ENCODE peak calls at places on chromosomes 13 and 19, in eight cellular contexts. One of them, this sample, is unnamed.

GRCh38 chr19:6587093-6587820 is 3.7 kb downstream of the CD70 start:
- DNase-seq in uterus: no peak
- DNase-seq in fibroblast of pulmonary artery: no peak
- DNase-seq in dorsolateral prefrontal cortex: no peak
- DNase-seq in heart right ventricle: no peak
- DNase-seq in tibial nerve: no peak
- DNase-seq in astrocyte of the cerebellum: no peak
- DNase-seq in AG04449: no peak
- DNase-seq in this sample: no peak

GRCh38 chr19:46251415-46251814 is 21.9 kb downstream of the IGFL1 start:
- DNase-seq in uterus: no peak
- DNase-seq in fibroblast of pulmonary artery: no peak
- DNase-seq in dorsolateral prefrontal cortex: no peak
- DNase-seq in heart right ventricle: no peak
- DNase-seq in tibial nerve: no peak
- DNase-seq in astrocyte of the cerebellum: no peak
- DNase-seq in AG04449: no peak
- DNase-seq in this sample: no peak

GRCh38 chr13:61052175-61052574 is 363.5 kb downstream of the PCDH20 start:
- DNase-seq in uterus: no peak
- DNase-seq in fibroblast of pulmonary artery: no peak
- DNase-seq in dorsolateral prefrontal cortex: no peak
- DNase-seq in heart right ventricle: no peak
- DNase-seq in tibial nerve: no peak
- DNase-seq in astrocyte of the cerebellum: no peak
- DNase-seq in AG04449: no peak
- DNase-seq in this sample: no peak

GRCh38 chr19:17796013-17796837 is 1.3 kb downstream of the B3GNT3 start:
- DNase-seq in uterus: no peak
- DNase-seq in fibroblast of pulmonary artery: no peak
- DNase-seq in dorsolateral prefrontal cortex: no peak
- DNase-seq in heart right ventricle: no peak
- DNase-seq in tibial nerve: no peak
- DNase-seq in astrocyte of the cerebellum: no peak
- DNase-seq in AG04449: no peak
- DNase-seq in this sample: no peak

GRCh38 chr13:27360562-27360961 is 63.9 kb upstream of the GTF3A start:
- DNase-seq in uterus: no peak
- DNase-seq in fibroblast of pulmonary artery: no peak
- DNase-seq in dorsolateral prefrontal cortex: no peak
- DNase-seq in heart right ventricle: no peak
- DNase-seq in tibial nerve: no peak
- DNase-seq in astrocyte of the cerebellum: no peak
- DNase-seq in AG04449: no peak
- DNase-seq in this sample: no peak

GRCh38 chr13:98794498-98794897 is 42.0 kb upstream of the SLC15A1 start:
- DNase-seq in uterus: no peak
- DNase-seq in fibroblast of pulmonary artery: no peak
- DNase-seq in dorsolateral prefrontal cortex: no peak
- DNase-seq in heart right ventricle: no peak
- DNase-seq in tibial nerve: no peak
- DNase-seq in astrocyte of the cerebellum: no peak
- DNase-seq in AG04449: no peak
- DNase-seq in this sample: no peak

GRCh38 chr19:50551034-50551712 is 17.1 kb downstream of the LRRC4B start:
- DNase-seq in uterus: no peak
- DNase-seq in fibroblast of pulmonary artery: no peak
- DNase-seq in dorsolateral prefrontal cortex: no peak
- DNase-seq in heart right ventricle: no peak
- DNase-seq in tibial nerve: no peak
- DNase-seq in astrocyte of the cerebellum: no peak
- DNase-seq in AG04449: no peak
- DNase-seq in this sample: no peak

GRCh38 chr19:42176649-42176989 is 40.9 kb downstream of the DEDD2 start:
- DNase-seq in uterus: no peak
- DNase-seq in fibroblast of pulmonary artery: no peak
- DNase-seq in dorsolateral prefrontal cortex: peak
- DNase-seq in heart right ventricle: no peak
- DNase-seq in tibial nerve: no peak
- DNase-seq in astrocyte of the cerebellum: no peak
- DNase-seq in AG04449: no peak
- DNase-seq in this sample: no peak

GRCh38 chr19:40400521-40400920 is 10.5 kb upstream of the HIPK4 start:
- DNase-seq in uterus: no peak
- DNase-seq in fibroblast of pulmonary artery: no peak
- DNase-seq in dorsolateral prefrontal cortex: no peak
- DNase-seq in heart right ventricle: no peak
- DNase-seq in tibial nerve: no peak
- DNase-seq in astrocyte of the cerebellum: no peak
- DNase-seq in AG04449: no peak
- DNase-seq in this sample: no peak

GRCh38 chr13:76937416-76937815 is 10.9 kb upstream of the ACOD1 start:
- DNase-seq in uterus: no peak
- DNase-seq in fibroblast of pulmonary artery: peak
- DNase-seq in dorsolateral prefrontal cortex: no peak
- DNase-seq in heart right ventricle: no peak
- DNase-seq in tibial nerve: no peak
- DNase-seq in astrocyte of the cerebellum: peak
- DNase-seq in AG04449: peak
- DNase-seq in this sample: peak

GRCh38 chr19:9911524-9911923 is 24.8 kb downstream of the OLFM2 start:
- DNase-seq in uterus: no peak
- DNase-seq in fibroblast of pulmonary artery: no peak
- DNase-seq in dorsolateral prefrontal cortex: no peak
- DNase-seq in heart right ventricle: no peak
- DNase-seq in tibial nerve: no peak
- DNase-seq in astrocyte of the cerebellum: no peak
- DNase-seq in AG04449: no peak
- DNase-seq in this sample: no peak

GRCh38 chr19:38932425-38933179 is 1.9 kb downstream of the MRPS12 start:
- DNase-seq in uterus: no peak
- DNase-seq in fibroblast of pulmonary artery: peak
- DNase-seq in dorsolateral prefrontal cortex: no peak
- DNase-seq in heart right ventricle: no peak
- DNase-seq in tibial nerve: no peak
- DNase-seq in astrocyte of the cerebellum: no peak
- DNase-seq in AG04449: no peak
- DNase-seq in this sample: peak

GRCh38 chr13:29457299-29457698 is 138.2 kb downstream of the SLC7A1 start:
- DNase-seq in uterus: no peak
- DNase-seq in fibroblast of pulmonary artery: peak
- DNase-seq in dorsolateral prefrontal cortex: no peak
- DNase-seq in heart right ventricle: no peak
- DNase-seq in tibial nerve: no peak
- DNase-seq in astrocyte of the cerebellum: peak
- DNase-seq in AG04449: peak
- DNase-seq in this sample: peak

GRCh38 chr13:57311009-57311586 is 144.1 kb downstream of the PRR20E start:
- DNase-seq in uterus: no peak
- DNase-seq in fibroblast of pulmonary artery: no peak
- DNase-seq in dorsolateral prefrontal cortex: no peak
- DNase-seq in heart right ventricle: no peak
- DNase-seq in tibial nerve: no peak
- DNase-seq in astrocyte of the cerebellum: no peak
- DNase-seq in AG04449: no peak
- DNase-seq in this sample: no peak

GRCh38 chr13:46480131-46480530 is 72.8 kb upstream of the LRCH1 start:
- DNase-seq in uterus: no peak
- DNase-seq in fibroblast of pulmonary artery: no peak
- DNase-seq in dorsolateral prefrontal cortex: no peak
- DNase-seq in heart right ventricle: no peak
- DNase-seq in tibial nerve: no peak
- DNase-seq in astrocyte of the cerebellum: no peak
- DNase-seq in AG04449: no peak
- DNase-seq in this sample: no peak

GRCh38 chr13:93338906-93339305 is 112.3 kb downstream of the GPC6 start:
- DNase-seq in uterus: no peak
- DNase-seq in fibroblast of pulmonary artery: no peak
- DNase-seq in dorsolateral prefrontal cortex: no peak
- DNase-seq in heart right ventricle: no peak
- DNase-seq in tibial nerve: no peak
- DNase-seq in astrocyte of the cerebellum: no peak
- DNase-seq in AG04449: no peak
- DNase-seq in this sample: no peak

GRCh38 chr13:113209880-113210421 is 538 bp downstream of the CUL4A start:
- DNase-seq in uterus: peak
- DNase-seq in fibroblast of pulmonary artery: peak
- DNase-seq in dorsolateral prefrontal cortex: peak
- DNase-seq in heart right ventricle: peak
- DNase-seq in tibial nerve: no peak
- DNase-seq in astrocyte of the cerebellum: no peak
- DNase-seq in AG04449: no peak
- DNase-seq in this sample: peak

GRCh38 chr13:37443538-37443937 is 155.0 kb downstream of the POSTN start:
- DNase-seq in uterus: no peak
- DNase-seq in fibroblast of pulmonary artery: peak
- DNase-seq in dorsolateral prefrontal cortex: no peak
- DNase-seq in heart right ventricle: no peak
- DNase-seq in tibial nerve: no peak
- DNase-seq in astrocyte of the cerebellum: peak
- DNase-seq in AG04449: peak
- DNase-seq in this sample: peak

GRCh38 chr13:113360446-113360845 is 3.5 kb downstream of the GRTP1 start:
- DNase-seq in uterus: no peak
- DNase-seq in fibroblast of pulmonary artery: no peak
- DNase-seq in dorsolateral prefrontal cortex: peak
- DNase-seq in heart right ventricle: no peak
- DNase-seq in tibial nerve: no peak
- DNase-seq in astrocyte of the cerebellum: no peak
- DNase-seq in AG04449: no peak
- DNase-seq in this sample: no peak

GRCh38 chr19:34995551-34995950 is 4.6 kb upstream of the GRAMD1A start:
- DNase-seq in uterus: no peak
- DNase-seq in fibroblast of pulmonary artery: no peak
- DNase-seq in dorsolateral prefrontal cortex: no peak
- DNase-seq in heart right ventricle: no peak
- DNase-seq in tibial nerve: no peak
- DNase-seq in astrocyte of the cerebellum: no peak
- DNase-seq in AG04449: no peak
- DNase-seq in this sample: no peak
- H3K4me3 ChIP-seq in uterus: no peak
- H3K4me3 ChIP-seq in fibroblast of pulmonary artery: no peak
- H3K4me3 ChIP-seq in dorsolateral prefrontal cortex: no peak
- H3K4me3 ChIP-seq in heart right ventricle: no peak
- H3K4me3 ChIP-seq in tibial nerve: no peak
- H3K4me3 ChIP-seq in astrocyte of the cerebellum: no peak
- H3K4me3 ChIP-seq in AG04449: no peak
- H3K4me3 ChIP-seq in this sample: no peak

DNA sequence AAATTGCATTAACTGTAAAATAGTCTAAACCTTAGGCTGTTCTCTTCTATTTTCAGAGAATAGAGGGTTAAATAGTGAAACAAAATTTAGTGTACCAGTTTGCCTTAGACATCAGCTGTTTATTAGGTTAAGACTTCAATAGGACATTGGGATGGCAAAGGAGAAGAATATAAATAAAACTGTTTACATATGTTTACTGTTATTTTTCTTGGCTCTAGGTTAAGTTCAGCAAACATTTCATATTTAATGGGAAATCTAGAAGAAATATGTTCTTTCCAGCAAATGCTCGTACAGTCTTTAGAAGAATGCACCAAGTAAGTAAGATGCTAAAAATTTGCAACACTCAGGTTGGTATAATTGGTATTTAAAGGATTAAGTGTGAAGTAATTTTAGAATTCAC is 76.5 kb upstream of the TEX29 start:
- DNase-seq in uterus: no peak
- DNase-seq in fibroblast of pulmonary artery: no peak
- DNase-seq in dorsolateral prefrontal cortex: no peak
- DNase-seq in heart right ventricle: no peak
- DNase-seq in tibial nerve: no peak
- DNase-seq in astrocyte of the cerebellum: no peak
- DNase-seq in AG04449: no peak
- DNase-seq in this sample: no peak
- TF ChIP-seq CTCF in uterus: no peak
- TF ChIP-seq CTCF in fibroblast of pulmonary artery: no peak
- TF ChIP-seq CTCF in dorsolateral prefrontal cortex: no peak
- TF ChIP-seq CTCF in heart right ventricle: no peak
- TF ChIP-seq CTCF in tibial nerve: no peak
- TF ChIP-seq CTCF in astrocyte of the cerebellum: no peak
- TF ChIP-seq CTCF in AG04449: no peak
- TF ChIP-seq CTCF in this sample: no peak

DNA sequence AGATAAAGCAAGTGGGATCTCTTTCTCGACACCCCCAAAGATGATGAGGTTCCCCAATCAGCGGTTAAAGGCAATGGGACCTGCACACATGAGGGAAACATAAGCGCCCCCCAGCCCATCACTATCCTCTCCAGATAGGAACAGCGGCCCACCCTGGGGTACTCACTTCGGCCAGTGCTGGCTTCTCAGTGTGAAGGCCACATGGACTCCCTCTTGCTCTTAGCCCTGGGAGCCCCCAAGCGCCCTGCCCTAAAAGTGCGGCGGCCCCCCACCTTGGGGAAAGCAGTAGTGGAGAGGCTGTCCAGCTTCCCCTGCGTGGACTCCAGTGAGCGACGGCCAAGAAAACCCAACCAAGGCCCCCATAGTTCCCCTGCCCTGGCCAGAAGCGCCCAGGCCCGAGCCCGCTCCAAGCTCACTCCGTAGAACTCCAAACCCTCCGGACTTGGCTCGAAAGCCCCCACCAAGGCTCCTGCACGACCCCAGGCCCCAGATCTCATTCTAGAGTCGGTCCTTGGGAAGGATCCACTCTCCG is 1.0 kb downstream of the CACNA1A start:
- DNase-seq in uterus: no peak
- DNase-seq in fibroblast of pulmonary artery: no peak
- DNase-seq in dorsolateral prefrontal cortex: no peak
- DNase-seq in heart right ventricle: no peak
- DNase-seq in tibial nerve: no peak
- DNase-seq in astrocyte of the cerebellum: no peak
- DNase-seq in AG04449: no peak
- DNase-seq in this sample: no peak
- H3K4me3 ChIP-seq in uterus: no peak
- H3K4me3 ChIP-seq in fibroblast of pulmonary artery: no peak
- H3K4me3 ChIP-seq in dorsolateral prefrontal cortex: peak
- H3K4me3 ChIP-seq in heart right ventricle: no peak
- H3K4me3 ChIP-seq in tibial nerve: no peak
- H3K4me3 ChIP-seq in astrocyte of the cerebellum: no peak
- H3K4me3 ChIP-seq in AG04449: peak
- H3K4me3 ChIP-seq in this sample: no peak

DNA sequence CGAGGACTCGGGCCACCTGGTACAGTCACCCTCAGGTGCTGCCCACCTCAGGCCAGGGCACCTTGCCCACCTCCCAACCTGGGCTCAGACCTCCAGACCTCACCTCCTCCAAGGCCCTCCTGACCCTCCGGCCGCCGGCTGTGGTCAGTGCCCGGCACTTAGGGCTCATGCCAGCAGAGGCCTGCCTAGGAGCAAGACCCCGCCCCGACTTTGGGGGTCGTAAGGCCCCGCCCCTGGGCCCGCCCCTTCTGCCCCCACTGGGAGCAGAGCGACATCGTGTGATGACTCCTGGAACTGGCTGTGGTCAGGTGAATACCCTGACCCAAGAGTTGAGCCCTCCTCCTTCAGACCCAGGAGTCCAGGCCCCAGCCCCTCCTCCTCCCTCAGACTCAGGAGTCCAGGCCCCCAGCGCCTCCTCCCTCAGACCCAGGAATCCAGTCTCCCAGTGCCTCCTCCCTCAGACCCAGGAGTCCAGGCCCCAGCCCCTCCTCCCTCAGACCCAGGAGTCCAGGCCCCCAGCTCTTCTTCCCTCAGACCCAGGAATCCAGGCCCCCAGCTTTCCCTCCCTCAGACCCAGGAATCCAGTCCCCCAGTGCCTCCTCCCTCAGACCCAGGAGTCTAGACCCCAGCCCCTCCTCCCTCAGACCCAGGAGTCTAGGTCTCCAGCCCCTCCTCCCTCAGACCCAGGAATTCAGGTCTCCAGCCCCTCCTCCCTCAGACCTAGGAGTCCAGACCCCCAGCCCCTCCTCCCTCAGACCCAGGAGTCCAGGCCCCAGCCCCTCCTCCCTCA is at the start of gene SBK2:
- DNase-seq in uterus: no peak
- DNase-seq in fibroblast of pulmonary artery: no peak
- DNase-seq in dorsolateral prefrontal cortex: no peak
- DNase-seq in heart right ventricle: no peak
- DNase-seq in tibial nerve: no peak
- DNase-seq in astrocyte of the cerebellum: no peak
- DNase-seq in AG04449: no peak
- DNase-seq in this sample: no peak
- TF ChIP-seq CTCF in uterus: no peak
- TF ChIP-seq CTCF in fibroblast of pulmonary artery: peak
- TF ChIP-seq CTCF in dorsolateral prefrontal cortex: no peak
- TF ChIP-seq CTCF in heart right ventricle: no peak
- TF ChIP-seq CTCF in tibial nerve: no peak
- TF ChIP-seq CTCF in astrocyte of the cerebellum: peak
- TF ChIP-seq CTCF in AG04449: peak
- TF ChIP-seq CTCF in this sample: peak

This sample was measured in choroid plexus epithelial cell.